ENCODE peak calls at places on chromosomes 6 and 20, in ten cellular contexts. Q, O, H, N, G, I, Z, P, J and T are unnamed samples.

GRCh38 chr6:28977351-28978136 is 27.6 kb downstream of the ZNF311 start:
- DNase-seq in Q (no peak), O (no peak), H (peak), N (peak), G (peak), I (no peak), Z (no peak), P (peak), J (no peak), T (no peak)

GRCh38 chr6:36442671-36443497 is at the start of the genes KCTD20 and PXT1:
- DNase-seq in Q (peak), O (peak), H (peak), N (peak), G (peak), I (peak), Z (peak), P (peak), J (peak), T (peak)

GRCh38 chr20:61679473-61679872 is 386.2 kb downstream of the TAF4 start:
- DNase-seq in Q (no peak), O (no peak), H (no peak), N (no peak), G (no peak), I (no peak), Z (no peak), P (no peak), J (no peak), T (no peak)

GRCh38 chr6:6003334-6004146 is 3.2 kb downstream of the NRN1 start:
- DNase-seq in Q (no peak), O (no peak), H (peak), N (peak), G (no peak), I (no peak), Z (no peak), P (no peak), J (no peak), T (no peak)

GRCh38 chr6:166166314-166167257 is 1.1 kb downstream of the TBXT start:
- DNase-seq in Q (no peak), O (no peak), H (no peak), N (no peak), G (no peak), I (no peak), Z (no peak), P (no peak), J (no peak), T (no peak)

GRCh38 chr6:169589699-169590257 is 112.1 kb downstream of the WDR27 start:
- DNase-seq in Q (no peak), O (peak), H (peak), N (peak), G (peak), I (no peak), Z (peak), P (peak), J (no peak), T (no peak)

GRCh38 chr20:36737183-36737499 is 8.7 kb downstream of the NDRG3 start:
- DNase-seq in Q (no peak), O (no peak), H (no peak), N (no peak), G (no peak), I (no peak), Z (no peak), P (no peak), J (no peak), T (no peak)

GRCh38 chr20:51586005-51586440 is 43.5 kb upstream of the NFATC2 start:
- DNase-seq in Q (no peak), O (no peak), H (peak), N (peak), G (peak), I (no peak), Z (no peak), P (peak), J (no peak), T (no peak)

GRCh38 chr20:8540466-8540865 is 408.4 kb downstream of the PLCB1 start:
- DNase-seq in Q (no peak), O (no peak), H (no peak), N (no peak), G (no peak), I (no peak), Z (no peak), P (no peak), J (no peak), T (no peak)

GRCh38 chr6:149082320-149082719 is 235.2 kb upstream of the TAB2 start:
- DNase-seq in Q (peak), O (peak), H (peak), N (peak), G (peak), I (peak), Z (peak), P (peak), J (no peak), T (peak)

GRCh38 chr6:11439017-11439420 is 98.5 kb upstream of the TMEM170B start:
- DNase-seq in Q (no peak), O (no peak), H (peak), N (no peak), G (peak), I (no peak), Z (no peak), P (no peak), J (no peak), T (no peak)

GRCh38 chr6:22029169-22029568 is 267.7 kb downstream of the PRL start:
- DNase-seq in Q (no peak), O (no peak), H (peak), N (no peak), G (peak), I (no peak), Z (no peak), P (no peak), J (no peak), T (no peak)